ENCODE peak calls at places on chromosomes 4 and X, in five cellular contexts. Q is mammary epithelial cell; X is CD4-positive, alpha-beta memory T cell; H is AG10803; N is Karpas-422. G is an unnamed sample.

GRCh38 chr4:147994491-147995385 is 262.9 kb downstream of the ARHGAP10 start:
- DNase-seq in Q (no peak), X (no peak), H (no peak), N (no peak), G (no peak)

GRCh38 chr4:89765966-89766365 is 71.0 kb downstream of the SNCA start:
- DNase-seq in Q (peak), X (no peak), H (peak), N (no peak), G (peak)

GRCh38 chr4:84496356-84497219 is 2.5 kb downstream of the NKX6-1 start:
- DNase-seq in Q (no peak), X (no peak), H (no peak), N (no peak), G (no peak)

GRCh38 chr4:182449186-182449880 is 206.1 kb downstream of the TENM3 start:
- DNase-seq in Q (peak), X (no peak), H (no peak), N (no peak), G (peak)

GRCh38 chr4:5018603-5019002 is 655 bp downstream of the CYTL1 start:
- DNase-seq in Q (no peak), X (no peak), H (no peak), N (peak), G (no peak)

GRCh38 chr4:110982486-110982885 is 359.6 kb upstream of the PITX2 start:
- DNase-seq in Q (no peak), X (no peak), H (peak), N (no peak), G (no peak)

GRCh38 chr4:8846864-8847263 is 24.8 kb downstream of the HMX1 start:
- DNase-seq in Q (no peak), X (no peak), H (no peak), N (no peak), G (no peak)

GRCh38 chr4:142840516-142841123 is 5.5 kb downstream of the INPP4B start:
- DNase-seq in Q (no peak), X (peak), H (peak), N (peak), G (peak)

GRCh38 chr4:101114936-101115372 is 232.4 kb downstream of the PPP3CA start:
- DNase-seq in Q (peak), X (no peak), H (peak), N (no peak), G (peak)

GRCh38 chr4:141497627-141498026 is 138.8 kb upstream of the IL15 start:
- DNase-seq in Q (peak), X (no peak), H (no peak), N (no peak), G (peak)

GRCh38 chr4:1404573-1405248 is 1.5 kb downstream of the NKX1-1 start:
- DNase-seq in Q (no peak), X (no peak), H (no peak), N (no peak), G (no peak)

GRCh38 chrX:18889982-18890381 is 93.9 kb downstream of the PHKA2 start:
- DNase-seq in Q (no peak), X (no peak), H (no peak), N (no peak), G (no peak)

GRCh38 chrX:100654256-100654655 is 10.3 kb downstream of the SRPX2 start:
- DNase-seq in Q (no peak), X (no peak), H (peak), N (no peak), G (peak)

GRCh38 chrX:88991583-88992132 is 244.6 kb downstream of the CPXCR1 start:
- DNase-seq in Q (no peak), X (no peak), H (no peak), N (no peak), G (no peak)

DNA sequence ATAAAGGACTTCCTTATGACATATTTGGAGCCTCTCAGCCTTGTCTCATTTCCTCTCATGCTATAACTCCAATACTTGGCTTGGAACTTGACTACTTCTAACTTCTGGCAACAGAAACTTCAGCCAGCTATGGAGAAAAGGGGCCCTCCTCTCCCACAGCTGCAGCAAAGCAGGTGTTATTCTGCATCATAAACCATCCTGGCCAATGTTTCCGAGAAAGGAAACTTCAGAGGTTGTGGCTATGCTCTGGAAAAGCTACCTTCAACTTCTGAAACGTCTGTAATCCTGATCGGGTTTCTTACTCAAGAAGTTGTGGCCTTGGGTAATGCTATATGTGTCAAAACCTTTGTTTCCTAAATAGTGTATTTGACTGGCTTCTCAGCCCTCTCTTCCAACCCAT is 109.5 kb upstream of the CDX4 start:
- DNase-seq in Q (no peak), X (no peak), H (no peak), N (no peak), G (no peak)
- H3K4me3 ChIP-seq in Q (no peak), X (no peak), H (no peak), N (no peak), G (no peak)

GRCh38 chr4:69095301-69095731 is 958 bp upstream of the UGT2B7 start:
- DNase-seq in Q (peak), X (no peak), H (no peak), N (no peak), G (peak)
- H3K4me3 ChIP-seq in Q (no peak), X (no peak), H (no peak), N (no peak), G (no peak)

DNA sequence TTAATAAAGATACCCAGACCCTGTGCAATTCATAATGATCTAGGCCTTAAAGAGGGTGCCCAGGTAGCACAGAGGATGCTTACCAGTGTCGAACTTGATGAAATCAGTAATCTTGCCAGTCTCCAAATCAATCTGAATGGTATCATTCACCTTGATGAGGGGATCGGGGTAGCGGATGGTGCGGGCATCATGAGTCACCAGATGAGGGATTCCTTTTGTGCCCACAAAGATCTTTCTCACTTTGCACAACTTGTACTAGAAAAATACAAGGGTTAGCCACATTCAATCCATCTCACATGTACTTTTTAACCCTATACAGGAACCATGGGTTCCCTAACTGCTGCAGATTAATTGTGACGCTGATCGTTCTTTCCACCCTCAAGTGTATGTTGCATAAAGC is 3.3 kb downstream of the RPS4X start:
- DNase-seq in Q (peak), X (no peak), H (no peak), N (no peak), G (no peak)
- H3K4me3 ChIP-seq in Q (peak), X (no peak), H (no peak), N (no peak), G (no peak)

DNA sequence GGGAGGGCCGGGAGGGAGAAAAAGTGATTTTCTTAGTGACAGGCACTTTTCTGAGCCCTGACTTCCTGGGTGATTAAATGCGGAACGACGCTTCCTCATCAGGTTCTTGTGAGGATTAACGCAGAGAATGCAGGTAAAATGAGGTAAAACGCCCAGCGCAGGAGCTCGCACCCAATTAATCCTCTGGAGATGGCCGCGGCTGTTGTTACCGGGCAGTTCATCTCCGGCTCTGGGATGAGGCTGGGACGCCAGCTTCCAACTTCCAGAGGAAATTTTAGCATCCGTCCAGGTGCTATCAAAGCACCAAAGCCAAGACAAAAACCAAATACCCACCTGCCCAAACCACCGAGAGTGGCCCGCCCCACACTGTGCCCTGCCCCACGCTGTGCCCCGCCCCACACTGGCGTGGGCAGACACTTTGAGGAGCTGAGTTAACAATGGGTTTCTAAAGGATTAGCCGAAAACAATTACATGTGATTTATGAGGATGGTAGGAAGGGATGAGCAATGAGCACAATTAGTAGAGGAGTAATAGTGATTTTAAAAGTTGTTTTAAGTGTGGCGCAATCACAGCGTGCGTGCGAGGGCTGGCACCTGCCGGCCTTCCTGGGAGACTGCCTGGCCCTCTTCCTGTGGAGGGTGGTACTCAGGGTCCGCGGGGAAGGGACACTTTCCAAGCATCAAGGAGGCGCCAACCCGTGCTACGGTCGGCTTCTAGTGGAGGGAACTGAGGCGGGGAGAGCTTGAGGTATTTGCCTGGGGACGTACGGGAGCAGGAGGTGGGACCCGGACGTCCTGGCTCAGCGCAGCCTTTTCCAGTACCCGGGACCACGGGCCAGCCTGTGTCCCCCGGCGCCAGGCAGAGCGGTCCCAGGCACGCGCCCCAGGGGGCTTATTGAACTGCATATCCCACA is 41.6 kb upstream of the ADRA2C start:
- DNase-seq in Q (peak), X (no peak), H (no peak), N (no peak), G (no peak)
- H3K4me3 ChIP-seq in Q (no peak), X (no peak), H (no peak), N (no peak), G (no peak)

DNA sequence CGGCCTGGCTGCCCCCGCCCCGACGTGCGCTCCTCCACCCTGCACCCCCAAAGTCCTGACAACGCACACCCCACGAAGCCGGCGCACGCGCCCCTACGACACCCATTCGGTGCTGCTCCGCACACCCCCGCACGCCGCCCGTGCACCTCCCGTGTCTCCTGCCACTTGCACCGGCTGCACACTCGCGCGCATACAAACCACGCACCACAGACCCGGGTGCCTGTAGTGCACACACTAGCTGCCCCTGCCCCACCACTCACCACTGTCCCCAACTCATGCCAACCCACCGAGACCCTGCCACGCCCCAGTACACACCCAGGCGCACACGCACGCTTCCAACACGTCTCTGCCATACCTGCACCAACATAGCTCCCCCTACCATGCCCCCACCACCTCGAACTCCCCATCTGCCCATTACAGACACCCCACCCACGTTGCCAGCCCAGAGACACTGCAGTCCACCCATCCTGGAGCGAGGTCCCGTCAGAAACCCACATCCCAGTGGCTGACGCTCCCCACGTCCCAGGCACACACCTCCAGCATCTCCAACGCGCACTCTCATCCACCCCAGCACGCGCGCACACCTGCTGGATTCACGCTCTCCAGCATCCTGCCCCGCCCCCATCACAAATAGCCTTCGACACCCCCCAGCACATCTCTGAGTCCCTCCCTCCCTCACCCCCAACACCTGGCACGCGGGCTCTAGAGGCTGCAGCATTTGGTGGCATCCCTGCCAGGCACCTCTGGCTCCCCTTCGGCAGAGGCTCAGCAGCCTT is 4.2 kb upstream of the DUSP9 start:
- DNase-seq in Q (no peak), X (no peak), H (no peak), N (no peak), G (no peak)
- H3K4me3 ChIP-seq in Q (no peak), X (no peak), H (no peak), N (no peak), G (no peak)

GRCh38 chr4:6671648-6672047 is 22.0 kb upstream of the S100P start:
- DNase-seq in Q (no peak), X (no peak), H (no peak), N (no peak), G (peak)
- H3K4me3 ChIP-seq in Q (no peak), X (no peak), H (no peak), N (no peak), G (no peak)

GRCh38 chr4:2932951-2933565 is 30.1 kb downstream of the NOP14 start:
- DNase-seq in Q (no peak), X (peak), H (no peak), N (peak), G (no peak)
- H3K4me3 ChIP-seq in Q (peak), X (peak), H (peak), N (peak), G (peak)